ENCODE peak calls at places on chromosome 3, in nine cellular contexts. One of them, this sample, is unnamed.

GRCh38 chr3:38019658-38020341 is 9.6 kb downstream of the PLCD1 start:
- DNase-seq in activated naive CD4-positive, alpha-beta T cell treated with anti-CD3 and anti-CD28 coated beads, Interleukin-2, amount 10 ng/mL, durations not matched to agents 7 days and 5 days: no peak
- DNase-seq in stimulated activated CD4-positive, alpha-beta T cell treated with anti-CD3 and anti-CD28 coated beads, Interleukin-2, amount 100 ng/mL, for 4 hours: no peak
- DNase-seq in progenitor cell of endocrine pancreas: no peak
- DNase-seq in NCI-H1436: no peak
- DNase-seq in cardiac fibroblast: no peak
- DNase-seq in AG04450: no peak
- DNase-seq in GM03348: no peak
- DNase-seq in left ventricle myocardium superior: no peak
- DNase-seq in this sample: no peak

GRCh38 chr3:125078961-125079674 is 23.3 kb upstream of the HEG1 start:
- DNase-seq in activated naive CD4-positive, alpha-beta T cell treated with anti-CD3 and anti-CD28 coated beads, Interleukin-2, amount 10 ng/mL, durations not matched to agents 7 days and 5 days: no peak
- DNase-seq in stimulated activated CD4-positive, alpha-beta T cell treated with anti-CD3 and anti-CD28 coated beads, Interleukin-2, amount 100 ng/mL, for 4 hours: no peak
- DNase-seq in progenitor cell of endocrine pancreas: no peak
- DNase-seq in NCI-H1436: no peak
- DNase-seq in cardiac fibroblast: no peak
- DNase-seq in AG04450: no peak
- DNase-seq in GM03348: no peak
- DNase-seq in left ventricle myocardium superior: no peak
- DNase-seq in this sample: peak

GRCh38 chr3:150765949-150766720 is 3.2 kb upstream of the SIAH2 start:
- DNase-seq in activated naive CD4-positive, alpha-beta T cell treated with anti-CD3 and anti-CD28 coated beads, Interleukin-2, amount 10 ng/mL, durations not matched to agents 7 days and 5 days: no peak
- DNase-seq in stimulated activated CD4-positive, alpha-beta T cell treated with anti-CD3 and anti-CD28 coated beads, Interleukin-2, amount 100 ng/mL, for 4 hours: no peak
- DNase-seq in progenitor cell of endocrine pancreas: no peak
- DNase-seq in NCI-H1436: no peak
- DNase-seq in cardiac fibroblast: no peak
- DNase-seq in AG04450: no peak
- DNase-seq in GM03348: no peak
- DNase-seq in left ventricle myocardium superior: no peak
- DNase-seq in this sample: no peak

GRCh38 chr3:48709051-48709461 is 8.0 kb downstream of the IP6K2 start:
- DNase-seq in activated naive CD4-positive, alpha-beta T cell treated with anti-CD3 and anti-CD28 coated beads, Interleukin-2, amount 10 ng/mL, durations not matched to agents 7 days and 5 days: no peak
- DNase-seq in stimulated activated CD4-positive, alpha-beta T cell treated with anti-CD3 and anti-CD28 coated beads, Interleukin-2, amount 100 ng/mL, for 4 hours: no peak
- DNase-seq in progenitor cell of endocrine pancreas: no peak
- DNase-seq in NCI-H1436: no peak
- DNase-seq in cardiac fibroblast: no peak
- DNase-seq in AG04450: no peak
- DNase-seq in GM03348: no peak
- DNase-seq in left ventricle myocardium superior: no peak
- DNase-seq in this sample: no peak

GRCh38 chr3:157650699-157651098 is 147.5 kb upstream of the VEPH1 start:
- DNase-seq in activated naive CD4-positive, alpha-beta T cell treated with anti-CD3 and anti-CD28 coated beads, Interleukin-2, amount 10 ng/mL, durations not matched to agents 7 days and 5 days: no peak
- DNase-seq in stimulated activated CD4-positive, alpha-beta T cell treated with anti-CD3 and anti-CD28 coated beads, Interleukin-2, amount 100 ng/mL, for 4 hours: no peak
- DNase-seq in progenitor cell of endocrine pancreas: no peak
- DNase-seq in NCI-H1436: no peak
- DNase-seq in cardiac fibroblast: no peak
- DNase-seq in AG04450: no peak
- DNase-seq in GM03348: no peak
- DNase-seq in left ventricle myocardium superior: no peak
- DNase-seq in this sample: no peak

GRCh38 chr3:71066356-71066755 is 517.2 kb downstream of the FOXP1 start:
- DNase-seq in activated naive CD4-positive, alpha-beta T cell treated with anti-CD3 and anti-CD28 coated beads, Interleukin-2, amount 10 ng/mL, durations not matched to agents 7 days and 5 days: peak
- DNase-seq in stimulated activated CD4-positive, alpha-beta T cell treated with anti-CD3 and anti-CD28 coated beads, Interleukin-2, amount 100 ng/mL, for 4 hours: no peak
- DNase-seq in progenitor cell of endocrine pancreas: no peak
- DNase-seq in NCI-H1436: no peak
- DNase-seq in cardiac fibroblast: no peak
- DNase-seq in AG04450: no peak
- DNase-seq in GM03348: no peak
- DNase-seq in left ventricle myocardium superior: peak
- DNase-seq in this sample: peak

GRCh38 chr3:71438004-71438685 is 145.4 kb downstream of the FOXP1 start:
- DNase-seq in activated naive CD4-positive, alpha-beta T cell treated with anti-CD3 and anti-CD28 coated beads, Interleukin-2, amount 10 ng/mL, durations not matched to agents 7 days and 5 days: no peak
- DNase-seq in stimulated activated CD4-positive, alpha-beta T cell treated with anti-CD3 and anti-CD28 coated beads, Interleukin-2, amount 100 ng/mL, for 4 hours: no peak
- DNase-seq in progenitor cell of endocrine pancreas: no peak
- DNase-seq in NCI-H1436: no peak
- DNase-seq in cardiac fibroblast: no peak
- DNase-seq in AG04450: no peak
- DNase-seq in GM03348: no peak
- DNase-seq in left ventricle myocardium superior: no peak
- DNase-seq in this sample: no peak

GRCh38 chr3:11300970-11301369 is 28.8 kb downstream of the ATG7 start:
- DNase-seq in activated naive CD4-positive, alpha-beta T cell treated with anti-CD3 and anti-CD28 coated beads, Interleukin-2, amount 10 ng/mL, durations not matched to agents 7 days and 5 days: no peak
- DNase-seq in stimulated activated CD4-positive, alpha-beta T cell treated with anti-CD3 and anti-CD28 coated beads, Interleukin-2, amount 100 ng/mL, for 4 hours: no peak
- DNase-seq in progenitor cell of endocrine pancreas: no peak
- DNase-seq in NCI-H1436: no peak
- DNase-seq in cardiac fibroblast: no peak
- DNase-seq in AG04450: no peak
- DNase-seq in GM03348: no peak
- DNase-seq in left ventricle myocardium superior: no peak
- DNase-seq in this sample: no peak

GRCh38 chr3:47884603-47885002 is 81.7 kb downstream of the DHX30 start:
- DNase-seq in activated naive CD4-positive, alpha-beta T cell treated with anti-CD3 and anti-CD28 coated beads, Interleukin-2, amount 10 ng/mL, durations not matched to agents 7 days and 5 days: no peak
- DNase-seq in stimulated activated CD4-positive, alpha-beta T cell treated with anti-CD3 and anti-CD28 coated beads, Interleukin-2, amount 100 ng/mL, for 4 hours: no peak
- DNase-seq in progenitor cell of endocrine pancreas: no peak
- DNase-seq in NCI-H1436: no peak
- DNase-seq in cardiac fibroblast: no peak
- DNase-seq in AG04450: no peak
- DNase-seq in GM03348: no peak
- DNase-seq in left ventricle myocardium superior: no peak
- DNase-seq in this sample: no peak

GRCh38 chr3:39134305-39134704 is 19.1 kb downstream of the CSRNP1 start:
- DNase-seq in activated naive CD4-positive, alpha-beta T cell treated with anti-CD3 and anti-CD28 coated beads, Interleukin-2, amount 10 ng/mL, durations not matched to agents 7 days and 5 days: no peak
- DNase-seq in stimulated activated CD4-positive, alpha-beta T cell treated with anti-CD3 and anti-CD28 coated beads, Interleukin-2, amount 100 ng/mL, for 4 hours: no peak
- DNase-seq in progenitor cell of endocrine pancreas: no peak
- DNase-seq in NCI-H1436: no peak
- DNase-seq in cardiac fibroblast: no peak
- DNase-seq in AG04450: no peak
- DNase-seq in GM03348: no peak
- DNase-seq in left ventricle myocardium superior: no peak
- DNase-seq in this sample: no peak

GRCh38 chr3:82133070-82133606 is 371.7 kb upstream of the GBE1 start:
- DNase-seq in activated naive CD4-positive, alpha-beta T cell treated with anti-CD3 and anti-CD28 coated beads, Interleukin-2, amount 10 ng/mL, durations not matched to agents 7 days and 5 days: peak
- DNase-seq in stimulated activated CD4-positive, alpha-beta T cell treated with anti-CD3 and anti-CD28 coated beads, Interleukin-2, amount 100 ng/mL, for 4 hours: peak
- DNase-seq in progenitor cell of endocrine pancreas: peak
- DNase-seq in NCI-H1436: no peak
- DNase-seq in cardiac fibroblast: peak
- DNase-seq in AG04450: peak
- DNase-seq in GM03348: peak
- DNase-seq in left ventricle myocardium superior: peak
- DNase-seq in this sample: peak

GRCh38 chr3:127165036-127165435 is 27.9 kb upstream of the PRR23E start:
- DNase-seq in activated naive CD4-positive, alpha-beta T cell treated with anti-CD3 and anti-CD28 coated beads, Interleukin-2, amount 10 ng/mL, durations not matched to agents 7 days and 5 days: no peak
- DNase-seq in stimulated activated CD4-positive, alpha-beta T cell treated with anti-CD3 and anti-CD28 coated beads, Interleukin-2, amount 100 ng/mL, for 4 hours: no peak
- DNase-seq in progenitor cell of endocrine pancreas: no peak
- DNase-seq in NCI-H1436: no peak
- DNase-seq in cardiac fibroblast: no peak
- DNase-seq in AG04450: no peak
- DNase-seq in GM03348: no peak
- DNase-seq in left ventricle myocardium superior: no peak
- DNase-seq in this sample: no peak

GRCh38 chr3:45986303-45986982 is 9.2 kb downstream of the FYCO1 start:
- DNase-seq in activated naive CD4-positive, alpha-beta T cell treated with anti-CD3 and anti-CD28 coated beads, Interleukin-2, amount 10 ng/mL, durations not matched to agents 7 days and 5 days: no peak
- DNase-seq in stimulated activated CD4-positive, alpha-beta T cell treated with anti-CD3 and anti-CD28 coated beads, Interleukin-2, amount 100 ng/mL, for 4 hours: no peak
- DNase-seq in progenitor cell of endocrine pancreas: no peak
- DNase-seq in NCI-H1436: no peak
- DNase-seq in cardiac fibroblast: peak
- DNase-seq in AG04450: no peak
- DNase-seq in GM03348: peak
- DNase-seq in left ventricle myocardium superior: peak
- DNase-seq in this sample: peak

GRCh38 chr3:33954956-33955355 is 156.5 kb downstream of the PDCD6IP start:
- DNase-seq in activated naive CD4-positive, alpha-beta T cell treated with anti-CD3 and anti-CD28 coated beads, Interleukin-2, amount 10 ng/mL, durations not matched to agents 7 days and 5 days: no peak
- DNase-seq in stimulated activated CD4-positive, alpha-beta T cell treated with anti-CD3 and anti-CD28 coated beads, Interleukin-2, amount 100 ng/mL, for 4 hours: no peak
- DNase-seq in progenitor cell of endocrine pancreas: no peak
- DNase-seq in NCI-H1436: no peak
- DNase-seq in cardiac fibroblast: peak
- DNase-seq in AG04450: no peak
- DNase-seq in GM03348: no peak
- DNase-seq in left ventricle myocardium superior: no peak
- DNase-seq in this sample: no peak

GRCh38 chr3:14816359-14816758 is 2.4 kb upstream of the FGD5 start:
- DNase-seq in activated naive CD4-positive, alpha-beta T cell treated with anti-CD3 and anti-CD28 coated beads, Interleukin-2, amount 10 ng/mL, durations not matched to agents 7 days and 5 days: no peak
- DNase-seq in stimulated activated CD4-positive, alpha-beta T cell treated with anti-CD3 and anti-CD28 coated beads, Interleukin-2, amount 100 ng/mL, for 4 hours: no peak
- DNase-seq in progenitor cell of endocrine pancreas: no peak
- DNase-seq in NCI-H1436: no peak
- DNase-seq in cardiac fibroblast: no peak
- DNase-seq in AG04450: no peak
- DNase-seq in GM03348: no peak
- DNase-seq in left ventricle myocardium superior: no peak
- DNase-seq in this sample: no peak

GRCh38 chr3:187968883-187969580 is 184.9 kb upstream of the LPP start:
- DNase-seq in activated naive CD4-positive, alpha-beta T cell treated with anti-CD3 and anti-CD28 coated beads, Interleukin-2, amount 10 ng/mL, durations not matched to agents 7 days and 5 days: no peak
- DNase-seq in stimulated activated CD4-positive, alpha-beta T cell treated with anti-CD3 and anti-CD28 coated beads, Interleukin-2, amount 100 ng/mL, for 4 hours: no peak
- DNase-seq in progenitor cell of endocrine pancreas: no peak
- DNase-seq in NCI-H1436: no peak
- DNase-seq in cardiac fibroblast: peak
- DNase-seq in AG04450: no peak
- DNase-seq in GM03348: peak
- DNase-seq in left ventricle myocardium superior: no peak
- DNase-seq in this sample: peak

GRCh38 chr3:71461749-71462483 is 121.6 kb downstream of the FOXP1 start:
- DNase-seq in activated naive CD4-positive, alpha-beta T cell treated with anti-CD3 and anti-CD28 coated beads, Interleukin-2, amount 10 ng/mL, durations not matched to agents 7 days and 5 days: no peak
- DNase-seq in stimulated activated CD4-positive, alpha-beta T cell treated with anti-CD3 and anti-CD28 coated beads, Interleukin-2, amount 100 ng/mL, for 4 hours: no peak
- DNase-seq in progenitor cell of endocrine pancreas: no peak
- DNase-seq in NCI-H1436: no peak
- DNase-seq in cardiac fibroblast: no peak
- DNase-seq in AG04450: peak
- DNase-seq in GM03348: peak
- DNase-seq in left ventricle myocardium superior: no peak
- DNase-seq in this sample: no peak

GRCh38 chr3:46878796-46879436 is 1.4 kb downstream of the PTH1R start:
- DNase-seq in activated naive CD4-positive, alpha-beta T cell treated with anti-CD3 and anti-CD28 coated beads, Interleukin-2, amount 10 ng/mL, durations not matched to agents 7 days and 5 days: no peak
- DNase-seq in stimulated activated CD4-positive, alpha-beta T cell treated with anti-CD3 and anti-CD28 coated beads, Interleukin-2, amount 100 ng/mL, for 4 hours: no peak
- DNase-seq in progenitor cell of endocrine pancreas: no peak
- DNase-seq in NCI-H1436: no peak
- DNase-seq in cardiac fibroblast: no peak
- DNase-seq in AG04450: no peak
- DNase-seq in GM03348: peak
- DNase-seq in left ventricle myocardium superior: no peak
- DNase-seq in this sample: no peak

GRCh38 chr3:127161236-127161635 is 31.7 kb upstream of the PRR23E start:
- DNase-seq in activated naive CD4-positive, alpha-beta T cell treated with anti-CD3 and anti-CD28 coated beads, Interleukin-2, amount 10 ng/mL, durations not matched to agents 7 days and 5 days: no peak
- DNase-seq in stimulated activated CD4-positive, alpha-beta T cell treated with anti-CD3 and anti-CD28 coated beads, Interleukin-2, amount 100 ng/mL, for 4 hours: no peak
- DNase-seq in progenitor cell of endocrine pancreas: no peak
- DNase-seq in NCI-H1436: no peak
- DNase-seq in cardiac fibroblast: no peak
- DNase-seq in AG04450: no peak
- DNase-seq in GM03348: no peak
- DNase-seq in left ventricle myocardium superior: no peak
- DNase-seq in this sample: no peak

GRCh38 chr3:6367171-6367570 is 493.7 kb upstream of the GRM7 start:
- DNase-seq in activated naive CD4-positive, alpha-beta T cell treated with anti-CD3 and anti-CD28 coated beads, Interleukin-2, amount 10 ng/mL, durations not matched to agents 7 days and 5 days: no peak
- DNase-seq in stimulated activated CD4-positive, alpha-beta T cell treated with anti-CD3 and anti-CD28 coated beads, Interleukin-2, amount 100 ng/mL, for 4 hours: no peak
- DNase-seq in progenitor cell of endocrine pancreas: no peak
- DNase-seq in NCI-H1436: no peak
- DNase-seq in cardiac fibroblast: no peak
- DNase-seq in AG04450: no peak
- DNase-seq in GM03348: no peak
- DNase-seq in left ventricle myocardium superior: no peak
- DNase-seq in this sample: no peak

GRCh38 chr3:71547254-71548198 is 36.0 kb downstream of the FOXP1 start:
- DNase-seq in activated naive CD4-positive, alpha-beta T cell treated with anti-CD3 and anti-CD28 coated beads, Interleukin-2, amount 10 ng/mL, durations not matched to agents 7 days and 5 days: no peak
- DNase-seq in stimulated activated CD4-positive, alpha-beta T cell treated with anti-CD3 and anti-CD28 coated beads, Interleukin-2, amount 100 ng/mL, for 4 hours: no peak
- DNase-seq in progenitor cell of endocrine pancreas: no peak
- DNase-seq in NCI-H1436: no peak
- DNase-seq in cardiac fibroblast: peak
- DNase-seq in AG04450: no peak
- DNase-seq in GM03348: no peak
- DNase-seq in left ventricle myocardium superior: no peak
- DNase-seq in this sample: no peak